ENCODE peak calls at places on chromosome 17, in eight cellular contexts. I is BE2C, J is AG04450, N is fibroblast of the aortic adventitia, U is left lung, S is H9, G is neural crest cell, H is AG10803. K is an unnamed sample.

GRCh38 chr17:70021726-70022125 is 53.3 kb upstream of the KCNJ16 start:
- DNase-seq in I (no peak), J (no peak), N (peak; percentile 17), U (no peak), S (no peak), G (no peak), H (no peak), K (no peak)

GRCh38 chr17:81126281-81127132 is 38.8 kb upstream of the PVALEF start:
- DNase-seq in I (no peak), J (no peak), N (no peak), U (no peak), S (no peak), G (no peak), H (no peak), K (no peak)

GRCh38 chr17:39854909-39855308 is 9.2 kb downstream of the IKZF3 start:
- DNase-seq in I (no peak), J (no peak), N (no peak), U (no peak), S (no peak), G (no peak), H (no peak), K (no peak)

GRCh38 chr17:82889496-82890338 is 49.9 kb upstream of the ZNF750 start:
- DNase-seq in I (no peak), J (no peak), N (no peak), U (peak; percentile 73), S (no peak), G (no peak), H (no peak), K (no peak)

GRCh38 chr17:31434404-31435050 is 43.1 kb downstream of the RAB11FIP4 start:
- DNase-seq in I (no peak), J (no peak), N (no peak), U (no peak), S (no peak), G (no peak), H (no peak), K (no peak)

GRCh38 chr17:7737601-7738000 is 20.1 kb downstream of the DNAH2 start:
- DNase-seq in I (no peak), J (no peak), N (no peak), U (no peak), S (no peak), G (no peak), H (no peak), K (no peak)

GRCh38 chr17:56756536-56756935 is 77.2 kb downstream of the C17orf67 start:
- DNase-seq in I (no peak), J (peak; percentile 85), N (peak; percentile 14), U (no peak), S (no peak), G (no peak), H (peak; percentile 96), K (no peak)

GRCh38 chr17:57551321-57552079 is 193.6 kb downstream of the CCDC182 start:
- DNase-seq in I (no peak), J (no peak), N (no peak), U (no peak), S (no peak), G (no peak), H (no peak), K (no peak)

GRCh38 chr17:7589204-7589868 is 558 bp downstream of the SOX15 start:
- DNase-seq in I (peak; percentile 78), J (no peak), N (peak; percentile 88), U (peak; percentile 95), S (peak; percentile 93), G (peak; percentile 68), H (peak; percentile 83), K (peak; percentile 92)

GRCh38 chr17:5788266-5788900 is 204.1 kb upstream of the NLRP1 start:
- DNase-seq in I (no peak), J (no peak), N (peak; percentile 11), U (no peak), S (no peak), G (no peak), H (no peak), K (no peak)

DNA sequence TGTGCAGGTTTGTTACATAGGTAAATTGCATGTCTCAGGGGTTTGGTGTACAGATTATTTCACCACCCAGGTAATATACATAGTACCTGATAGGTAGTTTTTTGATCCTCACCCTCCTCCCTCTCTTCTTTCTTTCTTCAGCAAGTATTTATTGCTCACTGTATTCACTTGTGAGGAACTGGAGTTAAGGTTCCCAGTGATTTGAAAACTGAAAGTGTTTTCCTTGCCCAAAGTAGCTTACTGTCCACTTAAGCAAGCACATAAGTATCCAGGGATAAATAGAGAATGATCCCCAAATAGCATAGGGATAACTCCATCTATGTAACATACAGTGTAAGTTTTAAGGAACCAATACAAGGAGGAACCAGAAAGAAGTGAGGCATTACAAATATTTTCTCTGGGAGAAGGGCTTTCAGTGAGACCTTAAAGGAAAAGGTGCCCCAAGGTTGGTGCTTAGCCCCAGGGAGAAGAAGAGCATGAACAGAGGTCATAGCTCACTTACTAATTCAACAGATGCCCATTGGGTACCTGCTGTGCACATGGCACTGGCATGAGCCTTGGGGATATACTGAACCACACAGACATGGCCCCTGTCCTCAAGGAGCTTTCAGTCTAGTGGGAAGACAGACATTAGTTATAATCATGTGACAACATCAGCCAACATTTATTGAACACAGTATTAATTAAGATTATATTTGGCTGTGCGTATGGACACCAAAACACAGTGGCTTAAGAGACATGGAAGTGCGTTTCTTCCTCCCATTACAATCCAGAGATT is 17.0 kb downstream of the MYL4 start:
- DNase-seq in I (no peak), J (no peak), N (peak; percentile 47), U (no peak), S (no peak), G (no peak), H (peak; percentile 5), K (no peak)
- TF ChIP-seq CTCF in I (no peak), J (no peak), N (no peak), U (no peak), S (no peak), G (no peak), H (no peak), K (no peak)

GRCh38 chr17:8991514-8992285 is 26.2 kb upstream of the PIK3R5 start:
- DNase-seq in I (peak; percentile 21), J (peak; percentile 20), N (peak; percentile 70), U (no peak), S (peak; percentile 84), G (peak; percentile 79), H (peak; percentile 70), K (no peak)
- TF ChIP-seq CTCF in I (peak; percentile 48), J (peak; percentile 84), N (peak; percentile 83), U (peak; percentile 74), S (peak; percentile 90), G (peak; percentile 85), H (peak; percentile 92), K (peak; percentile 38)

GRCh38 chr17:72430611-72431432 is 310.0 kb downstream of the SOX9 start:
- DNase-seq in I (no peak), J (no peak), N (no peak), U (no peak), S (peak; percentile 79), G (no peak), H (no peak), K (no peak)
- TF ChIP-seq CTCF in I (peak; percentile 45), J (peak; percentile 11), N (peak; percentile 32), U (no peak), S (peak; percentile 67), G (no peak), H (peak; percentile 24), K (no peak)

DNA sequence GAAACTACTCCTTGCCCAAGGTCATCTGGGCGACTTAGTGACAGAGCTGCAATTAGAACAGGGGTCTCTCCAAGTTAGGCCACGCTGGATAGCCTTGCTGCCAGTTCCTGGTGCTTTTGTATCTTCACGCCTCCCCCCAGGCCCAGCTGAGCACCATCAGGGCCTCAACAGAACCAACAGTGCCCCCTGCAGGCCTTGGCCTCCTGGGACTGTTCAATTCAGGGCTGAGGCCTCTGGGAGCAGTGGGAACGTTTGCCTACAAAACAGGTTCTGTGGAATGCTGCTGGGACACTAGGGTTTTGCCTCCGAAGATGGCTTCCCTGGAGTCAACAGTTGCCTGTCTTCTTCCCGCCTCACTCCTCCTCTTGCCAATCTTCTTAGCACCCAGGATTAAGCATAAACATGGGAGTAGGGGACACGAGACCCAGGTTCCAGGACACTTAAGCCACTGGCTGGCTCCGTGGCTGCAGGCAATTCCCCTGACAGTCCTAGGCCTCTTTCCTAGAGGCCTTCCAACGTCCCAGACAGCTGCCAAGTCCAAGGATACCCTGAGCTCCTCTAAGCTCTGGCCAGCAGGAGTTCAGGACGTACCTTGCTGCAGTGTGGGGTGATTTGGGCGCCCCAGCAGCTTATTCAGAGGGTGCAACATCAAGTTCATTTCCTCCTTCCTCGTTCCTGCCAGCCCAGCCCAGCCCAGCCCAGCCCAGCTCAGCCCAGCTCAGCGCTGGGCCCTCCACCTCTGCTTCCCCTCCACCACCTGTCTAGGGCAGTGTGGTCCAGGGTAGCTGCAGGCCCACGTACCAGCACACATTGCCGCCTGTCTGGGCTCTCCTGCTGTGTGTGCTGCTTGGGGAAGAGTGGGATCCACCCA is 246.6 kb upstream of the RPL38 start:
- DNase-seq in I (peak; percentile 85), J (no peak), N (no peak), U (no peak), S (peak; percentile 95), G (peak; percentile 82), H (peak; percentile 14), K (peak; percentile 47)
- TF ChIP-seq CTCF in I (peak; percentile 82), J (peak; percentile 19), N (no peak), U (peak; percentile 45), S (peak; percentile 91), G (peak; percentile 74), H (peak; percentile 52), K (no peak)

DNA sequence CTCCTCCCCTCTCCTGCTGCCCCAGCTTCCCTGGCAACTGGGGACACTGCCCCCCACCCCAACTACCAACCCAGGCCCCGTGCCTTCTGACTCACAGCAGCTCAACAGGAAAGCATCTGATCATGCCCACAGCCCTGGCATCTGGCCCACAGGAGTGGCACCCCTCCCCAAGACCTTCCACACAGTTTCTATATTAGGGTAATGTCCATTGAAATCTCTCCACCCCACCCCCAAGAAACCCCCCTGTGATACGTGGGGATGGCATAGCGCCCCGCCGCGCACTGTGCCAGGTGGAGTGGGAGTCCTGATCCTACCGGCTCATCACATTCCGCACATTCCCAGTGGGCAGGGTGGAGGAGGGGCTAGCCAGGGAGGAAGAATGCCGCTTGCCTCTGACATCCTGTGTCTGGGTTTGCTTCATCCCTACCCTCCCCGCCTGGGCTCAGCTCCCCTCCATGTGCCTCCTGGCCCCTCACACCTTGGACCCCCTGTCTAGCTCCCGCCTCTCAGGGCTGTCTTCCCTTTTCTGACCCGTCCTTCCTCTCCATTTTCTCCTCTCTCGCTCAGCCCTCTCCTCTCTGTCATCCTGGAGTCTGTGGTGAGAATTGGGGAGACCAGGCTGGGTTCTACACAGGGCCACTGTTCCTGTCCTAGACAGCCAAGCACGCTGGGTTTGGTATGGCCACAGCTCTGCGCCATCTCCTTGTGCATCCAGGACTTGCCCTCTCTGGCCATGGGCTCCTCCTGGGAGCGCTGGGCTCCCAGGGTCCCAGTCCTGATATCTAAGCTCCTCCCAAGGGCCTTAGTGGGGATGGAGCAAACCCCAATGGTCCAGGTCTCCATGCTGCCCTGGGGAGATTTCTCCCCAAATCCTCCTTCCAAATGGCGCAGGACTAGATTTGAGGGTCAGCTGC is 27.4 kb upstream of the ITGA3 start:
- DNase-seq in I (no peak), J (no peak), N (peak; percentile 26), U (peak; percentile 84), S (peak; percentile 83), G (no peak), H (peak; percentile 82), K (no peak)
- TF ChIP-seq CTCF in I (no peak), J (no peak), N (no peak), U (no peak), S (no peak), G (no peak), H (no peak), K (no peak)

GRCh38 chr17:14316131-14316854 is 15.4 kb downstream of the HS3ST3B1 start:
- DNase-seq in I (no peak), J (no peak), N (no peak), U (no peak), S (no peak), G (no peak), H (peak; percentile 72), K (no peak)
- TF ChIP-seq CTCF in I (no peak), J (no peak), N (no peak), U (no peak), S (no peak), G (no peak), H (no peak), K (no peak)